ENCODE peak calls at places on chromosomes 5 and 9, in six cellular contexts. One of them, this sample, is unnamed.

GRCh38 chr9:134328841-134329575 is 2.8 kb downstream of the RXRA start:
- DNase-seq in body of pancreas: peak; percentile 48
- DNase-seq in lower leg skin: peak; percentile 63
- DNase-seq in tibial artery: peak; percentile 90
- DNase-seq in fibroblast of the aortic adventitia: peak; percentile 62
- DNase-seq in adipocyte: no peak
- DNase-seq in this sample: no peak

GRCh38 chr5:76701298-76701697 is 14.6 kb upstream of the F2R start:
- DNase-seq in lower leg skin: peak; percentile 80
- DNase-seq in body of pancreas: no peak
- DNase-seq in adipocyte: peak; percentile 82
- DNase-seq in tibial artery: peak; percentile 73
- DNase-seq in fibroblast of the aortic adventitia: peak; percentile 95
- DNase-seq in this sample: no peak

GRCh38 chr9:86529496-86530275 is 175.5 kb upstream of the TUT7 start:
- DNase-seq in body of pancreas: no peak
- DNase-seq in adipocyte: no peak
- DNase-seq in lower leg skin: no peak
- DNase-seq in tibial artery: no peak
- DNase-seq in fibroblast of the aortic adventitia: no peak
- DNase-seq in this sample: no peak

GRCh38 chr9:121200346-121200745 is 1.3 kb downstream of the RAB14 start:
- DNase-seq in tibial artery: no peak
- DNase-seq in adipocyte: no peak
- DNase-seq in fibroblast of the aortic adventitia: no peak
- DNase-seq in body of pancreas: no peak
- DNase-seq in lower leg skin: no peak
- DNase-seq in this sample: no peak

GRCh38 chr5:27191786-27192505 is 153.6 kb upstream of the CDH9 start:
- DNase-seq in tibial artery: no peak
- DNase-seq in body of pancreas: no peak
- DNase-seq in fibroblast of the aortic adventitia: no peak
- DNase-seq in adipocyte: no peak
- DNase-seq in lower leg skin: no peak
- DNase-seq in this sample: no peak

GRCh38 chr5:145978672-145979071 is 42.3 kb downstream of the SH3RF2 start:
- DNase-seq in adipocyte: no peak
- DNase-seq in fibroblast of the aortic adventitia: peak; percentile 43
- DNase-seq in body of pancreas: peak; percentile 71
- DNase-seq in lower leg skin: no peak
- DNase-seq in tibial artery: no peak
- DNase-seq in this sample: no peak

GRCh38 chr9:97982191-97982718 is 886 bp upstream of the ANP32B start:
- DNase-seq in fibroblast of the aortic adventitia: peak; percentile 22
- DNase-seq in lower leg skin: peak; percentile 28
- DNase-seq in tibial artery: no peak
- DNase-seq in adipocyte: no peak
- DNase-seq in body of pancreas: no peak
- DNase-seq in this sample: no peak

GRCh38 chr9:129582865-129583264 is 38.0 kb downstream of the C9orf50 start:
- DNase-seq in tibial artery: no peak
- DNase-seq in adipocyte: no peak
- DNase-seq in body of pancreas: no peak
- DNase-seq in fibroblast of the aortic adventitia: no peak
- DNase-seq in lower leg skin: no peak
- DNase-seq in this sample: no peak

GRCh38 chr9:76585487-76586459 is 126.8 kb downstream of the GCNT1 start:
- DNase-seq in adipocyte: no peak
- DNase-seq in tibial artery: no peak
- DNase-seq in fibroblast of the aortic adventitia: no peak
- DNase-seq in lower leg skin: no peak
- DNase-seq in body of pancreas: peak; percentile 81
- DNase-seq in this sample: no peak

GRCh38 chr9:135303865-135304499 is 175.6 kb upstream of the PPP1R26 start:
- DNase-seq in fibroblast of the aortic adventitia: no peak
- DNase-seq in body of pancreas: no peak
- DNase-seq in tibial artery: no peak
- DNase-seq in lower leg skin: no peak
- DNase-seq in adipocyte: no peak
- DNase-seq in this sample: no peak

GRCh38 chr5:40410939-40411635 is 268.6 kb upstream of the PTGER4 start:
- DNase-seq in fibroblast of the aortic adventitia: peak; percentile 82
- DNase-seq in adipocyte: peak; percentile 18
- DNase-seq in tibial artery: no peak
- DNase-seq in lower leg skin: no peak
- DNase-seq in body of pancreas: peak; percentile 21
- DNase-seq in this sample: no peak

GRCh38 chr9:14670718-14671117 is 22.5 kb downstream of the ZDHHC21 start:
- DNase-seq in adipocyte: no peak
- DNase-seq in tibial artery: no peak
- DNase-seq in body of pancreas: no peak
- DNase-seq in lower leg skin: no peak
- DNase-seq in fibroblast of the aortic adventitia: peak; percentile 64
- DNase-seq in this sample: no peak

GRCh38 chr9:87766697-87767096 is 40.8 kb downstream of the CTSL start:
- DNase-seq in body of pancreas: peak; percentile 6
- DNase-seq in fibroblast of the aortic adventitia: no peak
- DNase-seq in tibial artery: no peak
- DNase-seq in adipocyte: no peak
- DNase-seq in lower leg skin: no peak
- DNase-seq in this sample: no peak

GRCh38 chr9:108443741-108444140 is 412.0 kb downstream of the ACTL7B start:
- DNase-seq in adipocyte: peak; percentile 81
- DNase-seq in lower leg skin: no peak
- DNase-seq in fibroblast of the aortic adventitia: peak; percentile 81
- DNase-seq in body of pancreas: no peak
- DNase-seq in tibial artery: no peak
- DNase-seq in this sample: no peak

GRCh38 chr9:137892424-137893191 is 15.0 kb downstream of the CACNA1B start:
- DNase-seq in lower leg skin: no peak
- DNase-seq in tibial artery: no peak
- DNase-seq in adipocyte: no peak
- DNase-seq in fibroblast of the aortic adventitia: no peak
- DNase-seq in body of pancreas: no peak
- DNase-seq in this sample: no peak

GRCh38 chr9:4860383-4860782 is 67.6 kb downstream of the RCL1 start:
- DNase-seq in lower leg skin: no peak
- DNase-seq in tibial artery: no peak
- DNase-seq in adipocyte: no peak
- DNase-seq in body of pancreas: no peak
- DNase-seq in fibroblast of the aortic adventitia: no peak
- DNase-seq in this sample: no peak

GRCh38 chr5:74326571-74327338 is 313.8 kb downstream of the ENC1 start:
- DNase-seq in adipocyte: peak; percentile 75
- DNase-seq in lower leg skin: peak; percentile 25
- DNase-seq in body of pancreas: peak; percentile 20
- DNase-seq in tibial artery: no peak
- DNase-seq in fibroblast of the aortic adventitia: peak; percentile 94
- DNase-seq in this sample: no peak

GRCh38 chr9:136267261-136268111 is 21.9 kb upstream of the QSOX2 start:
- DNase-seq in body of pancreas: peak; percentile 91
- DNase-seq in lower leg skin: peak; percentile 51
- DNase-seq in adipocyte: peak; percentile 93
- DNase-seq in tibial artery: peak; percentile 81
- DNase-seq in fibroblast of the aortic adventitia: peak; percentile 85
- DNase-seq in this sample: peak; percentile 75

GRCh38 chr5:59423021-59423420 is 470.5 kb downstream of the PDE4D start:
- DNase-seq in lower leg skin: no peak
- DNase-seq in body of pancreas: no peak
- DNase-seq in adipocyte: no peak
- DNase-seq in tibial artery: no peak
- DNase-seq in fibroblast of the aortic adventitia: no peak
- DNase-seq in this sample: no peak

GRCh38 chr9:92438900-92439526 is 14.7 kb upstream of the OMD start:
- DNase-seq in body of pancreas: no peak
- DNase-seq in lower leg skin: no peak
- DNase-seq in adipocyte: peak; percentile 72
- DNase-seq in fibroblast of the aortic adventitia: peak; percentile 76
- DNase-seq in tibial artery: no peak
- DNase-seq in this sample: no peak

GRCh38 chr5:82396871-82397514 is 118.8 kb upstream of the RPS23 start:
- DNase-seq in fibroblast of the aortic adventitia: peak; percentile 100
- DNase-seq in tibial artery: peak; percentile 95
- DNase-seq in lower leg skin: peak; percentile 64
- DNase-seq in adipocyte: peak; percentile 98
- DNase-seq in body of pancreas: peak; percentile 69
- DNase-seq in this sample: peak; percentile 69

GRCh38 chr5:76371955-76372319 is 31.1 kb upstream of the IQGAP2 start:
- DNase-seq in adipocyte: no peak
- DNase-seq in lower leg skin: no peak
- DNase-seq in tibial artery: no peak
- DNase-seq in fibroblast of the aortic adventitia: no peak
- DNase-seq in body of pancreas: peak; percentile 56
- DNase-seq in this sample: no peak

GRCh38 chr9:129888809-129889460 is 53.7 kb downstream of the USP20 start:
- DNase-seq in fibroblast of the aortic adventitia: no peak
- DNase-seq in adipocyte: no peak
- DNase-seq in tibial artery: no peak
- DNase-seq in lower leg skin: no peak
- DNase-seq in body of pancreas: no peak
- DNase-seq in this sample: no peak

GRCh38 chr5:72543365-72543764 is 36.2 kb upstream of the ZNF366 start:
- DNase-seq in adipocyte: peak; percentile 72
- DNase-seq in lower leg skin: no peak
- DNase-seq in tibial artery: no peak
- DNase-seq in fibroblast of the aortic adventitia: peak; percentile 34
- DNase-seq in body of pancreas: no peak
- DNase-seq in this sample: no peak

GRCh38 chr5:69049796-69050195 is 44.0 kb upstream of the SLC30A5 start:
- DNase-seq in adipocyte: no peak
- DNase-seq in body of pancreas: no peak
- DNase-seq in tibial artery: no peak
- DNase-seq in fibroblast of the aortic adventitia: no peak
- DNase-seq in lower leg skin: no peak
- DNase-seq in this sample: no peak

GRCh38 chr5:173187054-173187743 is 42.9 kb downstream of the BNIP1 start:
- DNase-seq in fibroblast of the aortic adventitia: no peak
- DNase-seq in adipocyte: no peak
- DNase-seq in lower leg skin: no peak
- DNase-seq in body of pancreas: no peak
- DNase-seq in tibial artery: no peak
- DNase-seq in this sample: no peak

GRCh38 chr5:1282139-1282992 is 12.5 kb downstream of the TERT start:
- DNase-seq in body of pancreas: no peak
- DNase-seq in fibroblast of the aortic adventitia: no peak
- DNase-seq in adipocyte: no peak
- DNase-seq in lower leg skin: peak; percentile 31
- DNase-seq in tibial artery: no peak
- DNase-seq in this sample: no peak

GRCh38 chr9:127930298-127931091 is at the start of gene PIP5KL1:
- DNase-seq in tibial artery: peak; percentile 83
- DNase-seq in body of pancreas: peak; percentile 77
- DNase-seq in fibroblast of the aortic adventitia: peak; percentile 75
- DNase-seq in lower leg skin: no peak
- DNase-seq in adipocyte: peak; percentile 96
- DNase-seq in this sample: peak; percentile 87

GRCh38 chr9:108050894-108051293 is 561.3 kb upstream of the KLF4 start:
- DNase-seq in lower leg skin: no peak
- DNase-seq in fibroblast of the aortic adventitia: no peak
- DNase-seq in tibial artery: no peak
- DNase-seq in adipocyte: no peak
- DNase-seq in body of pancreas: no peak
- DNase-seq in this sample: no peak

GRCh38 chr9:110076894-110077725 is 130.8 kb downstream of the C9orf152 start:
- DNase-seq in lower leg skin: no peak
- DNase-seq in body of pancreas: no peak
- DNase-seq in tibial artery: no peak
- DNase-seq in fibroblast of the aortic adventitia: peak; percentile 64
- DNase-seq in adipocyte: peak; percentile 55
- DNase-seq in this sample: no peak

GRCh38 chr5:66958984-66959641 is 237.5 kb downstream of the CD180 start:
- DNase-seq in adipocyte: peak; percentile 86
- DNase-seq in body of pancreas: peak; percentile 27
- DNase-seq in tibial artery: no peak
- DNase-seq in fibroblast of the aortic adventitia: peak; percentile 76
- DNase-seq in lower leg skin: no peak
- DNase-seq in this sample: peak; percentile 42

GRCh38 chr5:66956439-66956838 is 240.2 kb downstream of the CD180 start:
- DNase-seq in adipocyte: no peak
- DNase-seq in lower leg skin: no peak
- DNase-seq in body of pancreas: no peak
- DNase-seq in tibial artery: no peak
- DNase-seq in fibroblast of the aortic adventitia: no peak
- DNase-seq in this sample: no peak

GRCh38 chr5:66959668-66960067 is 236.9 kb downstream of the CD180 start:
- DNase-seq in body of pancreas: no peak
- DNase-seq in fibroblast of the aortic adventitia: no peak
- DNase-seq in tibial artery: no peak
- DNase-seq in lower leg skin: no peak
- DNase-seq in adipocyte: no peak
- DNase-seq in this sample: no peak

GRCh38 chr5:66960373-66961137 is 236.0 kb downstream of the CD180 start:
- DNase-seq in lower leg skin: no peak
- DNase-seq in tibial artery: no peak
- DNase-seq in adipocyte: peak; percentile 57
- DNase-seq in body of pancreas: no peak
- DNase-seq in fibroblast of the aortic adventitia: peak; percentile 45
- DNase-seq in this sample: no peak

GRCh38 chr5:66958126-66958983 is 238.2 kb downstream of the CD180 start:
- DNase-seq in lower leg skin: no peak
- DNase-seq in fibroblast of the aortic adventitia: peak; percentile 74
- DNase-seq in body of pancreas: no peak
- DNase-seq in adipocyte: peak; percentile 71
- DNase-seq in tibial artery: no peak
- DNase-seq in this sample: no peak
- H3K4me3 ChIP-seq in lower leg skin: no peak overlapping the region
- H3K4me3 ChIP-seq in fibroblast of the aortic adventitia: peak overlapping the region; percentile 70
- H3K4me3 ChIP-seq in body of pancreas: no peak overlapping the region
- H3K4me3 ChIP-seq in adipocyte: peak overlapping the region; percentile 85
- H3K4me3 ChIP-seq in tibial artery: peak overlapping the region; percentile 50
- H3K4me3 ChIP-seq in this sample: no peak overlapping the region

GRCh38 chr9:114930063-114930812 is at the start of gene TNFSF8:
- DNase-seq in adipocyte: no peak
- DNase-seq in lower leg skin: no peak
- DNase-seq in tibial artery: no peak
- DNase-seq in fibroblast of the aortic adventitia: no peak
- DNase-seq in body of pancreas: peak; percentile 44
- DNase-seq in this sample: no peak
- H3K4me3 ChIP-seq in adipocyte: no peak within 1 kb of the TSS
- H3K4me3 ChIP-seq in lower leg skin: no peak within 1 kb of the TSS
- H3K4me3 ChIP-seq in tibial artery: peak within 1 kb of the TSS; percentile 22
- H3K4me3 ChIP-seq in fibroblast of the aortic adventitia: no peak within 1 kb of the TSS
- H3K4me3 ChIP-seq in body of pancreas: no peak within 1 kb of the TSS
- H3K4me3 ChIP-seq in this sample: no peak within 1 kb of the TSS

GRCh38 chr9:100598641-100599145 is 20.8 kb downstream of the CAVIN4 start:
- DNase-seq in body of pancreas: peak; percentile 88
- DNase-seq in lower leg skin: peak; percentile 60
- DNase-seq in fibroblast of the aortic adventitia: peak; percentile 77
- DNase-seq in tibial artery: peak; percentile 79
- DNase-seq in adipocyte: peak; percentile 93
- DNase-seq in this sample: peak; percentile 89
- H3K4me3 ChIP-seq in body of pancreas: no peak overlapping the region
- H3K4me3 ChIP-seq in lower leg skin: peak overlapping the region; percentile 18
- H3K4me3 ChIP-seq in fibroblast of the aortic adventitia: peak overlapping the region; percentile 66
- H3K4me3 ChIP-seq in tibial artery: peak overlapping the region; percentile 57
- H3K4me3 ChIP-seq in adipocyte: peak overlapping the region; percentile 86
- H3K4me3 ChIP-seq in this sample: peak overlapping the region; percentile 20

DNA sequence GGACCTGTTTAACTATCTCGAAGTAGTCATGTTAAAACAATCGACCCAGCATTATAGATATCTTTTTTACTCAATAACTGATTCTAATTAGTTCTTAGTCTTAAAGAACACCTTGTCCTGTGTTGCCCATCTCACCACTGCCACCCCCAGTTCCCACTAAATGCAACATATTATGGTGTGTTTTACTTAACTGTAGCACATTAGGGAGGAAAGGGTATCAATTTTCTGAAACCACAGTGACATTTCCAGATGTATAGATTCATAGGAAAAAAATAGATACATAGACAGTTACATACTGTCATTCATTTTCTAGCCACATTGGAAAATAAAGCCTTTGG is 221.1 kb downstream of the MEF2C start:
- DNase-seq in adipocyte: no peak
- DNase-seq in lower leg skin: no peak
- DNase-seq in tibial artery: no peak
- DNase-seq in body of pancreas: no peak
- DNase-seq in fibroblast of the aortic adventitia: no peak
- DNase-seq in this sample: no peak
- H3K4me3 ChIP-seq in adipocyte: no peak overlapping the region
- H3K4me3 ChIP-seq in lower leg skin: no peak overlapping the region
- H3K4me3 ChIP-seq in tibial artery: no peak overlapping the region
- H3K4me3 ChIP-seq in body of pancreas: no peak overlapping the region
- H3K4me3 ChIP-seq in fibroblast of the aortic adventitia: no peak overlapping the region
- H3K4me3 ChIP-seq in this sample: no peak overlapping the region

This sample was measured in lung.